ENCODE peak calls at places on chromosomes 11 and 22, in four cellular contexts. I, C, F and T are unnamed samples.
A peak's percentile ranks its signal among the peaks of the same experiment; 100 is the strongest.

GRCh38 chr11:8839957-8840945 is 70.7 kb upstream of the AKIP1 start:
- DNase-seq in I (no peak), F (no peak), C (peak; percentile 35), T (no peak)

GRCh38 chr11:76699461-76700091 is 29.0 kb upstream of the LRRC32 start:
- DNase-seq in I (peak; percentile 64), C (no peak), F (no peak), T (no peak)

GRCh38 chr22:45179276-45180049 is 15.7 kb downstream of the NUP50 start:
- DNase-seq in C (no peak), F (no peak), I (no peak), T (no peak)

GRCh38 chr11:36196476-36197099 is 92.6 kb downstream of the COMMD9 start:
- DNase-seq in C (no peak), F (no peak), I (no peak), T (no peak)

GRCh38 chr22:32818446-32819115 is 17.1 kb downstream of the TIMP3 start:
- DNase-seq in F (no peak), I (no peak), C (no peak), T (no peak)

GRCh38 chr11:3001496-3001895 is 9.4 kb upstream of the NAP1L4 start:
- DNase-seq in I (no peak), F (no peak), C (no peak), T (no peak)

GRCh38 chr11:29963068-29963467 is 53.8 kb downstream of the KCNA4 start:
- DNase-seq in F (no peak), C (no peak), I (no peak), T (no peak)

GRCh38 chr11:6356503-6356902 is 33.8 kb upstream of the SMPD1 start:
- DNase-seq in C (no peak), F (no peak), I (no peak), T (no peak)

GRCh38 chr22:33397381-33397907 is 339.3 kb upstream of the SYN3 start:
- DNase-seq in C (no peak), F (no peak), I (no peak), T (no peak)

GRCh38 chr11:93537767-93538261 is 5.4 kb downstream of the SMCO4 start:
- DNase-seq in I (no peak), C (no peak), F (no peak), T (no peak)

GRCh38 chr11:132977241-132977640 is 555.1 kb downstream of the OPCML start:
- DNase-seq in I (no peak), C (no peak), F (no peak), T (no peak)

GRCh38 chr11:36509694-36510566 is at the start of gene TRAF6:
- DNase-seq in I (peak; percentile 84), C (peak; percentile 71), F (peak; percentile 43), T (no peak)

GRCh38 chr11:819943-820649 is 1.4 kb downstream of the PNPLA2 start:
- DNase-seq in C (peak; percentile 94), F (no peak), I (peak; percentile 77), T (no peak)

GRCh38 chr11:104462346-104462745 is 298.4 kb upstream of the PDGFD start:
- DNase-seq in I (no peak), C (no peak), F (no peak), T (no peak)

GRCh38 chr11:8459711-8460399 is 134.2 kb downstream of the STK33 start:
- DNase-seq in C (no peak), I (no peak), F (no peak), T (no peak)

GRCh38 chr11:116199182-116199581 is 573.6 kb downstream of the BUD13 start:
- DNase-seq in I (no peak), C (no peak), F (no peak), T (no peak)

GRCh38 chr22:45585437-45585755 is 82.7 kb downstream of the FBLN1 start:
- DNase-seq in I (peak; percentile 13), C (no peak), F (no peak), T (no peak)

GRCh38 chr11:87239001-87239400 is 201.3 kb downstream of the TMEM135 start:
- DNase-seq in C (no peak), I (no peak), F (no peak), T (no peak)

GRCh38 chr22:17942721-17943120 is 81.6 kb downstream of the MICAL3 start:
- DNase-seq in C (no peak), F (no peak), I (no peak), T (no peak)

GRCh38 chr11:606245-606644 is 9.5 kb downstream of the IRF7 start:
- DNase-seq in C (no peak), F (no peak), I (no peak), T (no peak)

GRCh38 chr11:26905368-26905767 is 88.5 kb upstream of the FIBIN start:
- DNase-seq in I (no peak), C (no peak), F (no peak), T (no peak)

GRCh38 chr11:103668859-103669258 is 367.6 kb upstream of the DDI1 start:
- DNase-seq in I (no peak), C (no peak), F (no peak), T (no peak)

GRCh38 chr22:32265882-32266767 is 11.0 kb upstream of the SLC5A4 start:
- DNase-seq in I (peak; percentile 43), C (peak; percentile 62), F (no peak), T (no peak)

GRCh38 chr11:57424802-57425564 is 1.9 kb downstream of the SLC43A3 start:
- DNase-seq in F (no peak), I (peak; percentile 72), C (peak; percentile 20), T (peak; percentile 95)

GRCh38 chr11:119795231-119795630 is 66.2 kb upstream of the NECTIN1 start:
- DNase-seq in F (no peak), C (no peak), I (no peak), T (no peak)

GRCh38 chr22:36885474-36885873 is 24.7 kb downstream of the NCF4 start:
- DNase-seq in C (no peak), F (no peak), I (no peak), T (no peak)
- TF ChIP-seq CBX5 in C (no peak), F (no peak), I (no peak), T (no peak)

GRCh38 chr11:124440608-124441007 is 4.9 kb downstream of the OR8B8 start:
- DNase-seq in F (no peak), I (no peak), C (no peak), T (no peak)
- TF ChIP-seq CBX5 in F (no peak), I (no peak), C (no peak), T (no peak)

GRCh38 chr11:22920939-22921565 is 60.8 kb upstream of the CCDC179 start:
- DNase-seq in I (no peak), C (peak; percentile 37), F (peak; percentile 17), T (no peak)
- TF ChIP-seq CBX5 in I (no peak), C (no peak), F (no peak), T (no peak)

DNA sequence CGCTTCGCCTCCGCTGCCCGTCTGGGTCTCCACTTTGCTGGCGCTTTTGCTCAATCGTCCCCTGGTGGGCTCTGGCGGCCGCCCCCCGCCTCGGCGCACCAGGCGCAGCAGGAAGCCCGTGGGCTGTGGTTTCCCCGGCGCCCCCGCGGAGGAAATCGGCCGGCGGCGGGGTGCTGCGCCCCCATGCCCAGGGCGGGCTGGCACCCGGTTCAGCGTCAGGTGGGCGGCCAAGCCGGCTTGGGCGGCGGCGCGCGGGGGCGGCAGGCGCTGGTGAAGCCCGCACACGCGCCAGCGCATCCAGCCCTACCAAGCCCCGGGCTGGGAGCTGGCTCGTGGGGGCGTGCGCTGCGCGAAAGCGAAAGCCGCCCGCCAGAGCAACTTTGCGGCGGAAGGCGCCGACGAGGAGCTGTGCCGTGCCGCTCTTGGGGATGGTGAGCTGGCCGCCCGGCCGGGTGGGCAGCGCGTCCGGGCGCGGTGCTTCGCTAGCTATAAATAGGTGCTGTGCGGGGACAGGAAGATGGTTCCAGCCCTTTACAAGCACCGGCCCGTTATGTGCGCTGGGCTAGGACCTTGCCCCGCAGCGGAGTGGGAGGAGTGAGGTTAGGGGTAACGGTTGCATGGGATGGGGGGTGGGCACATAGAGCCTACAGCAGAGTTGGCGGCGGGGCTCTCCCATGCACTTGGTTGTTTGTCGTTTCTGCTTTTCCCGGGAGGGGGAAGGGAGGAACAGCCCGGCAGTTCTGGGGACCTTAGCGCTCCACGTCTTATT is 25.0 kb upstream of the SUSD2 start:
- DNase-seq in F (no peak), C (no peak), I (peak; percentile 16), T (no peak)
- TF ChIP-seq CBX5 in F (no peak), C (no peak), I (no peak), T (no peak)

GRCh38 chr11:121654506-121655480 is 202.0 kb upstream of the SORL1-AS1 start:
- DNase-seq in C (peak; percentile 51), F (no peak), I (no peak), T (no peak)

GRCh38 chr11:121655481-121656332 is 202.9 kb upstream of the SORL1-AS1 start:
- DNase-seq in F (peak; percentile 50), I (peak; percentile 81), C (peak; percentile 69), T (peak; percentile 25)

GRCh38 chr11:121650520-121651266 is 197.9 kb upstream of the SORL1-AS1 start:
- DNase-seq in F (no peak), I (no peak), C (no peak), T (peak; percentile 25)

GRCh38 chr11:121651267-121651625 is 198.5 kb upstream of the SORL1-AS1 start:
- DNase-seq in F (no peak), I (no peak), C (no peak), T (no peak)

DNA sequence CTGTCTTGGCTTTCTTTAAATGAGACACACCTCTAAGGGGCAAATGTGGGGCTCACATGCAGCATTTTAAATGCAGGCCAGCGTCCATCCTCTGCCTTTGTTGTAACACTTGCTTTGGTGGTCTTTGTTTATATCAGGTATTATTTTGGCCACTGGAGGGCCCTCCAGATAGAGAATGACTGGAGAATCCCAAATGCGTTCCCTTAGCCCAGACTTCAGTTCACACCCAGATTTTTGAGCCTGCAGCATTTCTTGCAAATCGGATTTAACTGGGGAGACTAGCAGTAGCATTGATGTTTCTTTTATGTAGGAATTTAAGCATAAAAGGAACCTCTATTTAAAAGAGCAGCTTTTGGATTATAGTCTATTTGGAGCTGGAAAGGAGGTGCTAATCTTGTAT is 200.2 kb upstream of the SORL1-AS1 start:
- DNase-seq in F (no peak), C (no peak), I (peak; percentile 13), T (no peak)
- TF ChIP-seq CBX5 in F (no peak), C (no peak), I (no peak), T (no peak)

DNA sequence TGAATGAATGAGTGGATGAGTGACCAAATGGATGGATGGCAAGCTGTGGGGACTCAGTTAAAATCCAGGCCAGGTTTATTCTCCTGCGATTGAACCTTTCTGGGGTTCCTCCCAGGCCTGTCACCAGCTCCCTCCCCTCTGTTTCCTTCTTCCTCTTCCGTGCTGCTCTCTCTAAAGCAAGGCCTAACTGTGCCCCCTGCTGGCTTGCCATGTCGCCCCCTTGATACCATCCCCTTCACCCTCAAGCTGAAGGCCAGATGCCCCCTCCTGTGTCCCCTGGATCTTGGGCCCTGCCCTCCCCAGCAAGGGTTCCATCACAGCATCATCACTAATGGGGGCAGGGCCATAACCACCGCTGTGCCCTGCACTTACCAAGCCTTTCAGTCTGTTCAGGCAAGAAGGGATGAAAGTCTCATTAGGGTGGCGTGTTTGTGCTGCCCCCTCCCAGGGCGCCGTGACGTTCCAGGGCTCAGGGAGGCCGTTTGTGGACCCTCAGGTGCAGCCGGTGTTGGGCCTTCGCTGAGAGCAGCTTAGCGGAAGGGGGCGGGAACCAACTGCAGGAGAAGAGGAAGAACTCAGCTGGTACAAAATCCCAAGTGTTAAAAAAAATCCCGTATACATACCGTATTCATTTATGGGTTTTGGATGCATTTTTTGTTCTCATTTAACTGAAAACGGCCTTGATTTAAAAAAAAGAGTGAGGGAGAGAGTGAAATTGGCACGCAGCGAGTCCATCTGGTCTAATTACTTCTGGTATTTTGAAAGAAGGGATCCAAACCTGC is 69.9 kb downstream of the MPPED1 start:
- DNase-seq in I (peak; percentile 9), C (peak; percentile 18), F (no peak), T (no peak)
- TF ChIP-seq CBX5 in I (no peak), C (no peak), F (no peak), T (no peak)